ENCODE peak calls at places on chromosome 14, in nine cellular contexts. E is lower lobe of right lung; S is CD8-positive, alpha-beta T cell; G is MM.1S; O is aorta; X is heart right ventricle; I is HAP-1; F is mucosa of descending colon; A is hepatocyte. V is an unnamed sample. For H3K9me3, the result is how much of the 10 kb centered on the place peaks cover.

GRCh38 chr14:103105580-103106168 is 11.1 kb downstream of the EXOC3L4 start:
- DNase-seq in F (peak), S (no peak), X (no peak), E (no peak), A (no peak), G (peak), O (no peak), I (no peak), V (no peak)

GRCh38 chr14:68795602-68796417 is 2.9 kb upstream of the ZFP36L1 start:
- DNase-seq in X (peak), E (peak), F (peak), G (peak), S (peak), O (peak), I (peak), A (peak), V (peak)

GRCh38 chr14:70714055-70714550 is 72.4 kb downstream of the TTC9 start:
- DNase-seq in S (peak), O (no peak), I (peak), G (peak), A (peak), E (no peak), F (peak), X (peak), V (peak)

GRCh38 chr14:53550776-53551175 is 397.7 kb upstream of the DDHD1 start:
- DNase-seq in O (no peak), X (no peak), I (no peak), S (no peak), E (no peak), F (no peak), G (no peak), A (no peak), V (no peak)

GRCh38 chr14:93655078-93655750 is 133.1 kb downstream of the PRIMA1 start:
- DNase-seq in G (peak), I (peak), A (peak), S (no peak), E (no peak), X (peak), O (no peak), F (peak), V (no peak)

GRCh38 chr14:76718306-76719075 is 42.8 kb upstream of the VASH1 start:
- DNase-seq in S (no peak), O (no peak), F (no peak), E (no peak), A (no peak), I (no peak), X (no peak), G (no peak), V (no peak)

GRCh38 chr14:104293851-104294627 is 155.7 kb downstream of the KIF26A start:
- DNase-seq in A (no peak), O (peak), F (peak), E (peak), S (no peak), G (no peak), X (no peak), I (no peak), V (no peak)

GRCh38 chr14:55702501-55702900 is 122.5 kb downstream of the KTN1 start:
- DNase-seq in I (no peak), O (no peak), A (no peak), G (no peak), E (no peak), S (no peak), F (no peak), X (no peak), V (no peak)

GRCh38 chr14:59897757-59898383 is 22.1 kb upstream of the LRRC9 start:
- DNase-seq in I (peak), F (peak), X (no peak), S (no peak), G (no peak), O (no peak), E (no peak), A (peak), V (no peak)

GRCh38 chr14:69133206-69134125 is 19.5 kb downstream of the DCAF5 start:
- DNase-seq in O (no peak), F (no peak), A (peak), G (no peak), X (no peak), I (no peak), E (no peak), S (no peak), V (no peak)

GRCh38 chr14:88069677-88070076 is 64.7 kb downstream of the GPR65 start:
- DNase-seq in S (no peak), F (no peak), A (no peak), E (no peak), X (no peak), I (no peak), O (no peak), G (no peak), V (no peak)

GRCh38 chr14:75242546-75243273 is 35.9 kb upstream of the FOS start:
- DNase-seq in G (no peak), X (peak), S (no peak), A (peak), O (no peak), E (peak), F (peak), I (peak), V (no peak)

GRCh38 chr14:58151264-58151700 is 731 bp downstream of the ARMH4 start:
- DNase-seq in E (no peak), A (peak), I (no peak), S (no peak), X (no peak), F (peak), O (no peak), G (no peak), V (no peak)

GRCh38 chr14:37330910-37331309 is 133.2 kb downstream of the MIPOL1 start:
- DNase-seq in G (no peak), X (no peak), S (no peak), F (no peak), A (no peak), E (no peak), I (no peak), O (no peak), V (no peak)

GRCh38 chr14:58871972-58872530 is 234.3 kb downstream of the DACT1 start:
- DNase-seq in I (no peak), E (no peak), O (no peak), X (no peak), F (no peak), A (no peak), G (no peak), S (no peak), V (no peak)

GRCh38 chr14:96781371-96781770 is 15.8 kb upstream of the VRK1 start:
- DNase-seq in S (no peak), G (no peak), O (no peak), X (no peak), I (no peak), A (no peak), E (no peak), F (no peak), V (no peak)

GRCh38 chr14:55136241-55136640 is 7.2 kb downstream of the LGALS3 start:
- DNase-seq in E (no peak), O (no peak), A (no peak), G (no peak), F (no peak), I (no peak), X (no peak), S (no peak), V (no peak)

GRCh38 chr14:105817971-105818711 is 291.8 kb downstream of the TMEM121 start:
- DNase-seq in O (no peak), E (no peak), F (no peak), S (no peak), I (no peak), X (no peak), G (no peak), A (no peak), V (no peak)
- H3K9me3 ChIP-seq in O (under half), E (under half), F (under half), S (under half), I (under half), X (under half), G (under half), A (under half), V (under half)

DNA sequence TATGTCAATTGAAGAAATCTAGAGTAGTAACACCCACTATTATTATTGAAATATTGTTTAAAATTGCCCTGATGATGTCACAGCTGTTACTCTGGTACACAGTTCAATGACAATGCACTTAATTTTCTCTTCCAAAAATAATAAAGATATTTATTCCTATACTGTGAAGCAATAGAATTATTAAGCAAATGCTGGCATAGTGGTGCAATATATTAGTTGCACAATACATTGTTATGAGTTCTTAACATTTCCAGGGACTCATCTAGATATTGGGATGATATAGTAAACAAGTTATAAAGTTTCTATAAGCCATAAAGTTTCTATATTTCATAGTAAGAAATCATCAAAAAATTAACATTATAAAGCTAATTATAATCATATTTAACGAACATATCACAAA is 897.8 kb downstream of the LRFN5 start:
- DNase-seq in O (no peak), S (no peak), F (no peak), E (no peak), G (no peak), I (no peak), A (no peak), X (no peak), V (no peak)
- H3K9me3 ChIP-seq in O (under half), S (under half), F (under half), E (under half), G (under half), I (under half), A (under half), X (under half), V (under half)

DNA sequence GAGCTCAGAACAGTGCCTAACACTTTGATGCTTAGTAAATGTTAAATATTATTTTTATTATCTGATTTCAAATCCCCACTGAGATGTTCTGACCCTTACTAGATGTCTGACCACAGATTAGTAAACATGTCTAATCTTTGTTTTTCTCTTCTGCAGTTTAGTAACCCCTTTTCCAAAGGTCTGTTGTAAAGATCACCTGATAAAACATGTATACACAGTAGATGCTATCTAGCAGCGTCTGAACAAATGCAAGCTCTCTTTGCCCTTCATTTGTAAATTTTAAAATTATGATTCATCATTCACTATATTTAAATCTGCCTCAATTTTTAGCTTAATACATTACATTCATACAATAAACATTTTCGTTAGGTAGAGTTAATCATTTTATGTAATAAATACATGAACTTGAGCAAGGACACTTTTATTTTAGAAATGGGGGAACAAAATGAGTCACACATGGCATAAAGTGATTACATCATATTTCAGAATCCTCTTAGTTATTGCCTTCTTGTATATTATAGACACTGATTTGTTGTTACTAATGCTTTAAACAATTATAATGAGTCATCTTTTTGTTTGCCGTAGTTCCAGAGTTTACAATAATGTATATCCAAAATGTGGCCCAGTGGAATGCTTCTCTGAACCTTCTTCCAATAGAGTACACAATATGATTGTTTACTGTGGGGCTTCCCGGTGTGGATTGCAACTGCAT is 1.7 kb upstream of the OR4K5 start:
- DNase-seq in O (no peak), I (no peak), F (no peak), X (no peak), G (no peak), E (no peak), S (no peak), A (no peak), V (no peak)
- H3K9me3 ChIP-seq in O (under half), I (under half), F (under half), X (under half), G (under half), E (under half), S (under half), A (under half), V (under half)

GRCh38 chr14:26735811-26736210 is 138.0 kb upstream of the NOVA1 start:
- DNase-seq in F (no peak), O (no peak), G (no peak), I (no peak), X (no peak), A (no peak), S (no peak), E (no peak), V (no peak)

GRCh38 chr14:26738571-26738970 is 140.7 kb upstream of the NOVA1 start:
- DNase-seq in G (no peak), E (no peak), O (no peak), X (no peak), F (no peak), A (no peak), S (no peak), I (no peak), V (no peak)
- H3K9me3 ChIP-seq in G (under half), E (under half), O (under half), X (under half), F (under half), A (under half), S (under half), I (under half), V (under half)

DNA sequence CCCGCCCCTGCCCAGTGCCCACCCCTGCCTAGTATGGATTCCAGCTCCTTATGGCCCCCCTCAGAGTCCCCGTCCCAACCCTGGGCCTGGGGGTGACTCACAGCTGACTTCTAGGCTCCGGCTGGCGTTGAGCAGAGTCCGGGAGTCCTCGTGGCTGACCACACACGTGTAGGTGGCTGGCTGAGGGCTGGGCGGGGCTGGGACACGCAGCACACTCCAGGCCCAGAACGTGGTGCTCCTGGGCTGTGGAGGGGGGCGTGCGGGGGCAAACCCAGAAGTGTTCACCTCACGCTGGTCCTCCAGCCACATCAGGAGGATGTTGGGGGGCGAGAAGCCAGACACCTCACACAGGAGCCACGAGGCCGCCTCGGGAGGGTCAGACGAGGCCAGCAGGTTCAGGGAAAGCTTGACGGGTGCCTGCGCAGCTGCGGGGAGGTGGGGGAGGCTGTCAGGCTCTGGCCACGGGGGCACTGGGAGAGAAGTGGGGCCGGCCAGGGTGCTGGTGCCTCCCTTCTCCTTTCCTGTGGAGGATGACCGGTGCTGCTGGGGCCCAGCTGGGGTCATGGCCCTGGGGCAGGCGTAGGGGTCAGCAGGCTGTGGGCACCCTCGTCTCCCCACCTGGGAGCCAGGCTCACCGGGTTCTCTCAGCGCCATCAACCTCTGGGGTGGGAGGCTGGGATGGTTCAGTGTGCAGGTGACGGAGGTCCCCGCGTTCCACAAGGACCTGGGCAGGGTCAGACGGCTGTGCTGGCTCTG is 314.1 kb downstream of the TMEM121 start:
- DNase-seq in I (no peak), X (no peak), E (no peak), F (no peak), S (no peak), G (no peak), A (no peak), O (peak), V (no peak)
- H3K9me3 ChIP-seq in I (under half), X (under half), E (under half), F (under half), S (under half), G (under half), A (under half), O (under half), V (under half)

GRCh38 chr14:29108908-29109307 is 342.3 kb downstream of the FOXG1 start:
- DNase-seq in G (no peak), O (no peak), A (no peak), X (no peak), S (no peak), F (no peak), E (no peak), I (no peak), V (no peak)

GRCh38 chr14:29111554-29111953 is 345.0 kb downstream of the FOXG1 start:
- DNase-seq in S (no peak), G (no peak), E (no peak), I (no peak), A (no peak), X (no peak), F (no peak), O (no peak), V (no peak)

GRCh38 chr14:29109589-29109988 is 343.0 kb downstream of the FOXG1 start:
- DNase-seq in O (no peak), A (no peak), G (no peak), I (no peak), X (no peak), S (no peak), E (no peak), F (no peak), V (no peak)
- H3K9me3 ChIP-seq in O (under half), A (under half), G (under half), I (under half), X (under half), S (under half), E (under half), F (under half), V (under half)

GRCh38 chr14:97874394-97874793 is 1077.2 kb downstream of the VRK1 start:
- DNase-seq in G (no peak), F (no peak), S (no peak), I (no peak), E (no peak), X (no peak), O (no peak), A (no peak), V (no peak)
- H3K9me3 ChIP-seq in G (under half), F (under half), S (under half), I (under half), E (under half), X (under half), O (under half), A (under half), V (under half)

DNA sequence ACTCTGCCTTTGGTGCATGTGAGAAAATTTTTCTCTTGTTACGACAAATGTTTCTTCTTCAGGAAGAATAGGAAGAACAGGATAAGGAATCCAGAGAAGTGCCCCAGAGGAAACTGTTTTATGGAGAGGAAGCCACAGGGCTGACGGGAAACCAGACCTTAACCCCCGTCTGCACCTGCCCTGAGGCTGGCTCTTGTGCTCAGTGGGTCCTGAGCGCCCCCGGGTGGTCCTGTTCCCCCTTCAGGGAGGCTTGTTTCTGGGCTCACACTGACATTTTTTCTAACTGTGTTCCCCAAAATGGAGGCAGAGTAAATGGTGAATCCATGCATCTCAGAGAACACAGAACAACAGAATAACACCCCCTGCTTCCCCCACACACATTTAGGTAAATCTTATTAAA is 691.8 kb downstream of the TMEM121 start:
- DNase-seq in G (peak), E (no peak), X (no peak), A (no peak), S (no peak), O (no peak), F (no peak), I (no peak), V (no peak)
- H3K9me3 ChIP-seq in G (under half), E (under half), X (under half), A (under half), S (under half), O (under half), F (under half), I (under half), V (under half)

V was measured in T-helper 17 cell.